ENCODE peak calls at places on chromosomes 7 and 10, in six cellular contexts. One of them, this sample, is unnamed.

GRCh38 chr10:4514445-4515108 is 311.4 kb upstream of the AKR1E2 start:
- DNase-seq in RWPE2: no peak
- DNase-seq in body of pancreas: peak; percentile 29
- DNase-seq in CD4-positive, alpha-beta T cell: no peak
- DNase-seq in neural crest cell: no peak
- DNase-seq in HepG2: no peak
- DNase-seq in this sample: peak; percentile 64

GRCh38 chr7:116524609-116525297 is at the start of gene CAV1:
- DNase-seq in RWPE2: peak; percentile 94
- DNase-seq in body of pancreas: peak; percentile 70
- DNase-seq in CD4-positive, alpha-beta T cell: peak; percentile 29
- DNase-seq in neural crest cell: peak; percentile 18
- DNase-seq in HepG2: no peak
- DNase-seq in this sample: peak; percentile 42

GRCh38 chr10:13311177-13311575 is 11.3 kb upstream of the PHYH start:
- DNase-seq in RWPE2: no peak
- DNase-seq in body of pancreas: no peak
- DNase-seq in CD4-positive, alpha-beta T cell: no peak
- DNase-seq in neural crest cell: no peak
- DNase-seq in HepG2: no peak
- DNase-seq in this sample: no peak

GRCh38 chr10:4205113-4205512 is 420.1 kb upstream of the KLF6 start:
- DNase-seq in RWPE2: no peak
- DNase-seq in body of pancreas: no peak
- DNase-seq in CD4-positive, alpha-beta T cell: no peak
- DNase-seq in neural crest cell: no peak
- DNase-seq in HepG2: no peak
- DNase-seq in this sample: no peak

GRCh38 chr7:33444501-33444900 is 315.1 kb downstream of the BBS9 start:
- DNase-seq in RWPE2: no peak
- DNase-seq in body of pancreas: peak; percentile 17
- DNase-seq in CD4-positive, alpha-beta T cell: no peak
- DNase-seq in neural crest cell: no peak
- DNase-seq in HepG2: no peak
- DNase-seq in this sample: no peak

GRCh38 chr10:132532784-132533560 is 4.6 kb upstream of the INPP5A start:
- DNase-seq in RWPE2: peak; percentile 87
- DNase-seq in body of pancreas: no peak
- DNase-seq in CD4-positive, alpha-beta T cell: no peak
- DNase-seq in neural crest cell: no peak
- DNase-seq in HepG2: no peak
- DNase-seq in this sample: no peak

GRCh38 chr7:118195837-118196474 is 12.0 kb downstream of the LSM8 start:
- DNase-seq in RWPE2: no peak
- DNase-seq in body of pancreas: peak; percentile 77
- DNase-seq in CD4-positive, alpha-beta T cell: no peak
- DNase-seq in neural crest cell: peak; percentile 60
- DNase-seq in HepG2: peak; percentile 61
- DNase-seq in this sample: peak; percentile 32

GRCh38 chr10:43125881-43126731 is 12.1 kb upstream of the CSGALNACT2 start:
- DNase-seq in RWPE2: no peak
- DNase-seq in body of pancreas: no peak
- DNase-seq in CD4-positive, alpha-beta T cell: no peak
- DNase-seq in neural crest cell: no peak
- DNase-seq in HepG2: no peak
- DNase-seq in this sample: no peak

GRCh38 chr7:34939175-34939574 is 98.1 kb downstream of the DPY19L1 start:
- DNase-seq in RWPE2: no peak
- DNase-seq in body of pancreas: no peak
- DNase-seq in CD4-positive, alpha-beta T cell: no peak
- DNase-seq in neural crest cell: no peak
- DNase-seq in HepG2: peak; percentile 78
- DNase-seq in this sample: no peak

GRCh38 chr7:6917258-6917657 is 91.2 kb upstream of the CCZ1B start:
- DNase-seq in RWPE2: no peak
- DNase-seq in body of pancreas: no peak
- DNase-seq in CD4-positive, alpha-beta T cell: no peak
- DNase-seq in neural crest cell: no peak
- DNase-seq in HepG2: no peak
- DNase-seq in this sample: no peak

GRCh38 chr10:72075184-72076115 is 12.9 kb downstream of the SPOCK2 start:
- DNase-seq in RWPE2: no peak
- DNase-seq in body of pancreas: no peak
- DNase-seq in CD4-positive, alpha-beta T cell: no peak
- DNase-seq in neural crest cell: no peak
- DNase-seq in HepG2: no peak
- DNase-seq in this sample: no peak

GRCh38 chr10:78846770-78847169 is 222.0 kb upstream of the ZMIZ1 start:
- DNase-seq in RWPE2: no peak
- DNase-seq in body of pancreas: no peak
- DNase-seq in CD4-positive, alpha-beta T cell: no peak
- DNase-seq in neural crest cell: no peak
- DNase-seq in HepG2: no peak
- DNase-seq in this sample: no peak

GRCh38 chr7:108358553-108358952 is 97.7 kb downstream of the NRCAM start:
- DNase-seq in RWPE2: no peak
- DNase-seq in body of pancreas: peak; percentile 90
- DNase-seq in CD4-positive, alpha-beta T cell: no peak
- DNase-seq in neural crest cell: no peak
- DNase-seq in HepG2: peak; percentile 98
- DNase-seq in this sample: no peak

GRCh38 chr10:8830876-8831275 is 776.4 kb downstream of the GATA3 start:
- DNase-seq in RWPE2: no peak
- DNase-seq in body of pancreas: no peak
- DNase-seq in CD4-positive, alpha-beta T cell: no peak
- DNase-seq in neural crest cell: no peak
- DNase-seq in HepG2: no peak
- DNase-seq in this sample: no peak

GRCh38 chr7:44286182-44286617 is 39.2 kb downstream of the CAMK2B start:
- DNase-seq in RWPE2: peak; percentile 49
- DNase-seq in body of pancreas: peak; percentile 13
- DNase-seq in CD4-positive, alpha-beta T cell: no peak
- DNase-seq in neural crest cell: no peak
- DNase-seq in HepG2: no peak
- DNase-seq in this sample: no peak

GRCh38 chr10:80204801-80205477 is 398 bp downstream of the ANXA11 start:
- DNase-seq in RWPE2: no peak
- DNase-seq in body of pancreas: peak; percentile 61
- DNase-seq in CD4-positive, alpha-beta T cell: peak; percentile 50
- DNase-seq in neural crest cell: peak; percentile 11
- DNase-seq in HepG2: no peak
- DNase-seq in this sample: peak; percentile 58

GRCh38 chr7:96823274-96823673 is 113.6 kb upstream of the SEM1 start:
- DNase-seq in RWPE2: no peak
- DNase-seq in body of pancreas: no peak
- DNase-seq in CD4-positive, alpha-beta T cell: no peak
- DNase-seq in neural crest cell: no peak
- DNase-seq in HepG2: no peak
- DNase-seq in this sample: no peak

GRCh38 chr7:43735403-43735801 is 6.1 kb upstream of the COA1 start:
- DNase-seq in RWPE2: no peak
- DNase-seq in body of pancreas: no peak
- DNase-seq in CD4-positive, alpha-beta T cell: no peak
- DNase-seq in neural crest cell: no peak
- DNase-seq in HepG2: no peak
- DNase-seq in this sample: no peak

GRCh38 chr10:43772191-43772590 is 123.5 kb upstream of the ZNF32 start:
- DNase-seq in RWPE2: no peak
- DNase-seq in body of pancreas: no peak
- DNase-seq in CD4-positive, alpha-beta T cell: no peak
- DNase-seq in neural crest cell: no peak
- DNase-seq in HepG2: no peak
- DNase-seq in this sample: no peak

GRCh38 chr10:69352569-69353264 is 64.0 kb downstream of the TACR2 start:
- DNase-seq in RWPE2: no peak
- DNase-seq in body of pancreas: no peak
- DNase-seq in CD4-positive, alpha-beta T cell: no peak
- DNase-seq in neural crest cell: no peak
- DNase-seq in HepG2: no peak
- DNase-seq in this sample: no peak

GRCh38 chr7:25851332-25852248 is 300.4 kb upstream of the NFE2L3 start:
- DNase-seq in RWPE2: no peak
- DNase-seq in body of pancreas: peak; percentile 80
- DNase-seq in CD4-positive, alpha-beta T cell: peak; percentile 41
- DNase-seq in neural crest cell: peak; percentile 91
- DNase-seq in HepG2: peak; percentile 46
- DNase-seq in this sample: peak; percentile 70

GRCh38 chr7:17434841-17435692 is 136.6 kb downstream of the AHR start:
- DNase-seq in RWPE2: no peak
- DNase-seq in body of pancreas: no peak
- DNase-seq in CD4-positive, alpha-beta T cell: no peak
- DNase-seq in neural crest cell: no peak
- DNase-seq in HepG2: no peak
- DNase-seq in this sample: no peak

GRCh38 chr10:7819126-7819470 is 793 bp downstream of the TAF3 start:
- DNase-seq in RWPE2: no peak
- DNase-seq in body of pancreas: peak; percentile 50
- DNase-seq in CD4-positive, alpha-beta T cell: peak; percentile 3
- DNase-seq in neural crest cell: peak; percentile 13
- DNase-seq in HepG2: peak; percentile 51
- DNase-seq in this sample: peak; percentile 49
- TF ChIP-seq CTCF in RWPE2: peak; percentile 42
- TF ChIP-seq CTCF in body of pancreas: peak; percentile 12
- TF ChIP-seq CTCF in CD4-positive, alpha-beta T cell: no peak
- TF ChIP-seq CTCF in neural crest cell: no peak
- TF ChIP-seq CTCF in HepG2: peak; percentile 59
- TF ChIP-seq CTCF in this sample: peak; percentile 45

GRCh38 chr10:110118891-110119621 is 88.3 kb upstream of the MXI1 start:
- DNase-seq in RWPE2: no peak
- DNase-seq in body of pancreas: no peak
- DNase-seq in CD4-positive, alpha-beta T cell: no peak
- DNase-seq in neural crest cell: no peak
- DNase-seq in HepG2: no peak
- DNase-seq in this sample: no peak

GRCh38 chr10:110110338-110110737 is 97.1 kb upstream of the MXI1 start:
- DNase-seq in RWPE2: no peak
- DNase-seq in body of pancreas: no peak
- DNase-seq in CD4-positive, alpha-beta T cell: no peak
- DNase-seq in neural crest cell: no peak
- DNase-seq in HepG2: no peak
- DNase-seq in this sample: no peak

GRCh38 chr10:110115784-110116520 is 91.5 kb upstream of the MXI1 start:
- DNase-seq in RWPE2: no peak
- DNase-seq in body of pancreas: no peak
- DNase-seq in CD4-positive, alpha-beta T cell: no peak
- DNase-seq in neural crest cell: no peak
- DNase-seq in HepG2: no peak
- DNase-seq in this sample: no peak

GRCh38 chr10:110107887-110108286 is 99.5 kb upstream of the MXI1 start:
- DNase-seq in RWPE2: no peak
- DNase-seq in body of pancreas: no peak
- DNase-seq in CD4-positive, alpha-beta T cell: no peak
- DNase-seq in neural crest cell: no peak
- DNase-seq in HepG2: no peak
- DNase-seq in this sample: no peak

DNA sequence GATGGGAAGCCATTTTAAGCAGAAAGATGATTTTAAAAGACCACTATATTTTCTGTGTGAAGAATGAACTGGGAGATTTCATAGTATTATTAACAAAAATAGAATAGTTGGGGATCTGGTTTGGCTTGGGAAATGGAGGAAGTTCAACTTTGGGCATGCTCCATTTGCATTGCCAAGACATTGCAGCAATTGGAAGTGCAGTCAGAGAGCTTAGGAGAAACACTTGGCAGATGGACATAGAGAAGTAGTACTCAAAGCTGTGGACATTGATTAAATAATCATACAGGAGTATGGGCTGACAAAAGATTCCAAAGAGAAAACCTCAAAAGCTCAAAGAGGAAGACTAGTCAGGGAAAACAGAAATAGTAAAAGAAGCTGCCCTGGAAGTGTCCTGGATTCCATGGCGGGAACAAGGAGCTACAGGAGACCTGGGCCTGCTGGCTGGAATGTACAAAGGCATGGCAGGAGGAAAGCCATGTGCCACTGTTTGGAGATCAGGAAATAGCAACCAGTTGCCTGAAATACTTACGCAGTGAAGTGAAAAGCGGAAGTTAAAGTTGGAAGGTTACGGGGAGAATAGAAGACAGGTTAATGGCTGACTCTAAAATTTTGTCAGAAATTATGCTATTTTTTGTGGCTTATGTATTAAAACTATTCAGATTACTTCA is 93.6 kb upstream of the MXI1 start:
- DNase-seq in RWPE2: no peak
- DNase-seq in body of pancreas: no peak
- DNase-seq in CD4-positive, alpha-beta T cell: no peak
- DNase-seq in neural crest cell: no peak
- DNase-seq in HepG2: no peak
- DNase-seq in this sample: no peak
- TF ChIP-seq CTCF in RWPE2: no peak
- TF ChIP-seq CTCF in body of pancreas: no peak
- TF ChIP-seq CTCF in CD4-positive, alpha-beta T cell: no peak
- TF ChIP-seq CTCF in neural crest cell: no peak
- TF ChIP-seq CTCF in HepG2: no peak
- TF ChIP-seq CTCF in this sample: no peak

GRCh38 chr10:105691811-105692210 is 1050.7 kb downstream of the SORCS3 start:
- DNase-seq in RWPE2: no peak
- DNase-seq in body of pancreas: no peak
- DNase-seq in CD4-positive, alpha-beta T cell: no peak
- DNase-seq in neural crest cell: peak; percentile 11
- DNase-seq in HepG2: no peak
- DNase-seq in this sample: no peak
- TF ChIP-seq CTCF in RWPE2: peak; percentile 47
- TF ChIP-seq CTCF in body of pancreas: peak; percentile 38
- TF ChIP-seq CTCF in CD4-positive, alpha-beta T cell: no peak
- TF ChIP-seq CTCF in neural crest cell: peak; percentile 71
- TF ChIP-seq CTCF in HepG2: no peak
- TF ChIP-seq CTCF in this sample: no peak

GRCh38 chr10:100986623-100986951 is 710 bp downstream of the MRPL43 start:
- DNase-seq in RWPE2: no peak
- DNase-seq in body of pancreas: no peak
- DNase-seq in CD4-positive, alpha-beta T cell: no peak
- DNase-seq in neural crest cell: no peak
- DNase-seq in HepG2: no peak
- DNase-seq in this sample: no peak

GRCh38 chr10:100986952-100987684 is at the start of the genes MRPL43 and TWNK:
- DNase-seq in RWPE2: peak; percentile 85
- DNase-seq in body of pancreas: peak; percentile 83
- DNase-seq in CD4-positive, alpha-beta T cell: peak; percentile 79
- DNase-seq in neural crest cell: peak; percentile 79
- DNase-seq in HepG2: peak; percentile 72
- DNase-seq in this sample: peak; percentile 92

GRCh38 chr10:100984670-100985177 is 2.6 kb downstream of the MRPL43 start:
- DNase-seq in RWPE2: no peak
- DNase-seq in body of pancreas: peak; percentile 13
- DNase-seq in CD4-positive, alpha-beta T cell: no peak
- DNase-seq in neural crest cell: no peak
- DNase-seq in HepG2: no peak
- DNase-seq in this sample: no peak

GRCh38 chr10:100983868-100984669 is 3.2 kb downstream of the MRPL43 start:
- DNase-seq in RWPE2: no peak
- DNase-seq in body of pancreas: peak; percentile 9
- DNase-seq in CD4-positive, alpha-beta T cell: no peak
- DNase-seq in neural crest cell: no peak
- DNase-seq in HepG2: no peak
- DNase-seq in this sample: no peak

DNA sequence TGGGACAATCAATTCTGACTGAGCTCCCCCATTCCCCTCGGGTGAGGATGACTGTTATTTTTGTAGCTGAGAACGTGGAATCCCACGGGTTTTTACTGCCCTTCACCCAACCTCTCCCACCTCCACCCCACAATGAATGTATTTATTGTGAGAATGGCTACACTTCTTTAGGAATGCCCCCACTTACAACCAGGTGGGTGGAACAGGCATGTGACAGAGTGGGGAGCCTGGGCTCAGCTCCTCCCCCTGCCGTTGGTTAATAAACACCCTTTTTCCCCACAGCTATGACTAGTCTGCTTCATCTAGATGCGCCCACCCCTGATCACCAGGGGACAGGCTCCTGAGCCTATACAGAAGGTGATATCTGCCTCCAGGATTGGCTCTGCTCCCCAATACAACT is 2.0 kb downstream of the MRPL43 start:
- DNase-seq in RWPE2: no peak
- DNase-seq in body of pancreas: peak; percentile 8
- DNase-seq in CD4-positive, alpha-beta T cell: no peak
- DNase-seq in neural crest cell: no peak
- DNase-seq in HepG2: peak; percentile 48
- DNase-seq in this sample: no peak
- TF ChIP-seq CTCF in RWPE2: no peak
- TF ChIP-seq CTCF in body of pancreas: no peak
- TF ChIP-seq CTCF in CD4-positive, alpha-beta T cell: no peak
- TF ChIP-seq CTCF in neural crest cell: no peak
- TF ChIP-seq CTCF in HepG2: peak; percentile 53
- TF ChIP-seq CTCF in this sample: no peak